ENCODE peak calls at places on chromosomes 6 and 20, in ten cellular contexts. J is lower leg skin; O is CD8-positive, alpha-beta memory T cell; E is left cardiac atrium; D is heart left ventricle; Z is astrocyte of the hippocampus; N is GM03348; S is colonic mucosa; P is OCI-LY7; M is kidney glomerular epithelial cell. L is an unnamed sample.
A peak's percentile ranks its signal among the peaks of the same experiment; 100 is the strongest.

GRCh38 chr20:62032606-62033368 is 32.9 kb downstream of the TAF4 start:
- DNase-seq in D (peak; percentile 31), Z (no peak), N (peak; percentile 76), E (no peak), P (peak; percentile 27), S (no peak), O (peak; percentile 16), J (no peak), M (no peak), L (no peak)

GRCh38 chr6:47168176-47168575 is 126.0 kb upstream of the ADGRF1 start:
- DNase-seq in Z (peak; percentile 92), M (peak; percentile 98), O (no peak), N (peak; percentile 88), J (no peak), D (no peak), P (no peak), E (peak; percentile 71), S (no peak), L (peak; percentile 96)

GRCh38 chr6:17850281-17850680 is 137.2 kb downstream of the KIF13A start:
- DNase-seq in N (no peak), M (no peak), P (no peak), O (no peak), S (no peak), E (no peak), D (no peak), Z (no peak), J (no peak), L (no peak)

GRCh38 chr6:160926281-160927276 is 65.0 kb upstream of the MAP3K4 start:
- DNase-seq in S (no peak), M (no peak), D (no peak), O (no peak), J (no peak), N (no peak), E (no peak), P (no peak), Z (no peak), L (no peak)

GRCh38 chr6:148525453-148525852 is 182.8 kb downstream of the SASH1 start:
- DNase-seq in S (no peak), M (no peak), N (no peak), D (no peak), J (no peak), O (no peak), Z (peak; percentile 71), E (no peak), P (no peak), L (no peak)

GRCh38 chr20:10368702-10369041 is 65.3 kb downstream of the MKKS start:
- DNase-seq in M (no peak), J (no peak), P (no peak), Z (no peak), D (no peak), E (no peak), O (no peak), N (no peak), S (no peak), L (no peak)

GRCh38 chr20:33919653-33920052 is 74.1 kb upstream of the RALY start:
- DNase-seq in Z (no peak), M (no peak), D (no peak), S (no peak), N (no peak), E (no peak), O (no peak), J (no peak), P (no peak), L (no peak)

GRCh38 chr6:79413562-79414002 is 123.6 kb downstream of the LCA5 start:
- DNase-seq in P (no peak), J (no peak), D (no peak), O (no peak), S (no peak), Z (peak; percentile 31), E (no peak), M (no peak), N (no peak), L (no peak)

GRCh38 chr6:152096863-152097496 is 289.5 kb downstream of the ESR1 start:
- DNase-seq in M (no peak), Z (peak; percentile 32), J (no peak), S (no peak), D (no peak), E (no peak), P (no peak), O (no peak), N (peak; percentile 73), L (no peak)

GRCh38 chr6:143620461-143620860 is 57.3 kb upstream of the PHACTR2 start:
- DNase-seq in Z (peak; percentile 63), D (no peak), J (no peak), N (no peak), S (no peak), O (no peak), P (no peak), E (no peak), M (no peak), L (no peak)

GRCh38 chr6:87944541-87944954 is 103.1 kb upstream of the SPACA1 start:
- DNase-seq in D (peak; percentile 77), N (peak; percentile 83), J (no peak), M (no peak), E (peak; percentile 74), P (peak; percentile 58), O (no peak), S (no peak), Z (peak; percentile 93), L (no peak)

GRCh38 chr6:153131037-153131981 is at the start of gene RGS17:
- DNase-seq in N (peak; percentile 98), M (peak; percentile 57), S (peak; percentile 34), J (no peak), D (peak; percentile 77), P (no peak), O (no peak), E (peak; percentile 51), Z (peak; percentile 92), L (no peak)

GRCh38 chr20:46062621-46063020 is 27.1 kb downstream of the NCOA5 start:
- DNase-seq in S (no peak), E (no peak), J (no peak), O (no peak), N (no peak), Z (no peak), M (no peak), D (no peak), P (no peak), L (no peak)

GRCh38 chr6:168370310-168370991 is 50.9 kb upstream of the DACT2 start:
- DNase-seq in M (peak; percentile 28), N (peak; percentile 47), D (peak; percentile 83), S (peak; percentile 86), O (no peak), P (peak; percentile 38), Z (peak; percentile 65), E (peak; percentile 74), J (peak; percentile 94), L (no peak)

GRCh38 chr6:41446907-41447545 is 99.2 kb upstream of the FOXP4 start:
- DNase-seq in J (no peak), E (no peak), M (no peak), P (no peak), N (no peak), D (no peak), S (no peak), O (no peak), Z (no peak), L (no peak)

GRCh38 chr20:53828673-53829085 is 235.0 kb upstream of the ZNF217 start:
- DNase-seq in M (peak; percentile 72), N (peak; percentile 64), Z (peak; percentile 91), O (no peak), J (no peak), E (no peak), S (peak; percentile 49), D (no peak), P (peak; percentile 50), L (peak; percentile 57)

GRCh38 chr6:141026504-141026903 is 1106.2 kb upstream of the GJE1 start:
- DNase-seq in D (no peak), P (no peak), S (no peak), E (no peak), O (no peak), J (no peak), N (no peak), M (peak; percentile 74), Z (no peak), L (peak; percentile 68)

GRCh38 chr6:148811472-148811871 is 64.6 kb downstream of the UST start:
- DNase-seq in M (no peak), N (no peak), D (no peak), E (no peak), O (no peak), J (no peak), Z (no peak), P (no peak), S (no peak), L (no peak)

GRCh38 chr20:63911171-63911570 is 16.2 kb downstream of the DNAJC5 start:
- DNase-seq in O (no peak), M (no peak), J (no peak), Z (peak; percentile 57), S (peak; percentile 83), E (no peak), P (no peak), N (peak; percentile 69), D (no peak), L (no peak)

GRCh38 chr6:133432021-133432989 is 191.1 kb downstream of the EYA4 start:
- DNase-seq in S (no peak), N (no peak), J (no peak), O (no peak), P (no peak), E (no peak), D (no peak), M (no peak), Z (no peak), L (no peak)

GRCh38 chr6:49550413-49551125 is at the start of gene C6orf141:
- DNase-seq in Z (peak; percentile 64), M (peak; percentile 17), E (peak; percentile 22), N (peak; percentile 19), D (no peak), S (peak; percentile 81), P (no peak), O (no peak), J (peak; percentile 86), L (no peak)

GRCh38 chr6:111550953-111551352 is 54.7 kb downstream of the TRAF3IP2 start:
- DNase-seq in O (no peak), N (no peak), E (no peak), P (no peak), Z (peak; percentile 54), M (no peak), J (no peak), S (no peak), D (no peak), L (no peak)

GRCh38 chr6:134374486-134374885 is 56.6 kb upstream of the SGK1 start:
- DNase-seq in E (peak; percentile 55), M (no peak), P (no peak), D (no peak), S (no peak), N (peak; percentile 9), Z (peak; percentile 50), J (no peak), O (no peak), L (no peak)

GRCh38 chr6:110708295-110708965 is 106.8 kb downstream of the CDK19 start:
- DNase-seq in O (no peak), D (no peak), J (no peak), S (no peak), P (no peak), E (no peak), N (peak; percentile 53), M (no peak), Z (peak; percentile 40), L (no peak)

GRCh38 chr20:62433655-62434054 is 6.3 kb upstream of the RBBP8NL start:
- DNase-seq in P (no peak), Z (no peak), E (peak; percentile 62), J (no peak), D (no peak), M (no peak), N (peak; percentile 54), S (peak; percentile 69), O (no peak), L (no peak)

GRCh38 chr6:119350202-119351004 is 842 bp upstream of the MAN1A1 start:
- DNase-seq in P (peak; percentile 67), S (peak; percentile 50), O (peak; percentile 63), J (no peak), M (peak; percentile 34), Z (peak; percentile 66), N (peak; percentile 47), D (no peak), E (no peak), L (no peak)

GRCh38 chr6:66896415-66896814 is 1189.4 kb upstream of the EYS start:
- DNase-seq in N (no peak), D (no peak), O (no peak), E (no peak), M (peak; percentile 31), Z (peak; percentile 62), J (no peak), S (no peak), P (no peak), L (peak; percentile 9)

GRCh38 chr6:119308048-119308570 is 41.5 kb downstream of the MAN1A1 start:
- DNase-seq in D (no peak), S (no peak), N (peak; percentile 44), Z (peak; percentile 59), M (no peak), P (no peak), O (no peak), E (no peak), J (no peak), L (peak; percentile 28)